ENCODE peak calls at places on chromosome 6, in five cellular contexts. One of them, this sample, is unnamed.

GRCh38 chr6:10101551-10102252 is 313.2 kb downstream of the TFAP2A start:
- DNase-seq in aorta: no peak
- DNase-seq in Panc1: no peak
- DNase-seq in tibial artery: no peak
- DNase-seq in body of pancreas: no peak
- DNase-seq in this sample: no peak

GRCh38 chr6:1313364-1313754 is 1.5 kb downstream of the FOXQ1 start:
- DNase-seq in aorta: no peak
- DNase-seq in Panc1: no peak
- DNase-seq in tibial artery: no peak
- DNase-seq in body of pancreas: peak; percentile 55
- DNase-seq in this sample: no peak

GRCh38 chr6:72363844-72364740 is 257.8 kb upstream of the KCNQ5 start:
- DNase-seq in aorta: peak; percentile 56
- DNase-seq in Panc1: peak; percentile 41
- DNase-seq in tibial artery: no peak
- DNase-seq in body of pancreas: no peak
- DNase-seq in this sample: no peak

GRCh38 chr6:18752278-18753057 is 365.3 kb downstream of the RNF144B start:
- DNase-seq in aorta: no peak
- DNase-seq in Panc1: no peak
- DNase-seq in tibial artery: no peak
- DNase-seq in body of pancreas: no peak
- DNase-seq in this sample: no peak

GRCh38 chr6:125714431-125715090 is 34.9 kb upstream of the HEY2 start:
- DNase-seq in aorta: no peak
- DNase-seq in Panc1: no peak
- DNase-seq in tibial artery: no peak
- DNase-seq in body of pancreas: no peak
- DNase-seq in this sample: no peak

GRCh38 chr6:90294989-90295853 is 1.4 kb downstream of the BACH2 start:
- DNase-seq in aorta: peak; percentile 61
- DNase-seq in Panc1: no peak
- DNase-seq in tibial artery: peak; percentile 32
- DNase-seq in body of pancreas: peak; percentile 54
- DNase-seq in this sample: peak; percentile 47

GRCh38 chr6:156807028-156807427 is 29.9 kb downstream of the ARID1B start:
- DNase-seq in aorta: no peak
- DNase-seq in Panc1: no peak
- DNase-seq in tibial artery: peak; percentile 37
- DNase-seq in body of pancreas: no peak
- DNase-seq in this sample: no peak

GRCh38 chr6:25692472-25692871 is 40.5 kb downstream of the SCGN start:
- DNase-seq in aorta: no peak
- DNase-seq in Panc1: no peak
- DNase-seq in tibial artery: no peak
- DNase-seq in body of pancreas: no peak
- DNase-seq in this sample: no peak

GRCh38 chr6:143575840-143576498 is 64.4 kb upstream of the FUCA2 start:
- DNase-seq in aorta: no peak
- DNase-seq in Panc1: no peak
- DNase-seq in tibial artery: no peak
- DNase-seq in body of pancreas: no peak
- DNase-seq in this sample: no peak

GRCh38 chr6:144150673-144151009 is 324 bp downstream of the STX11 start:
- DNase-seq in aorta: no peak
- DNase-seq in Panc1: no peak
- DNase-seq in tibial artery: no peak
- DNase-seq in body of pancreas: no peak
- DNase-seq in this sample: no peak

GRCh38 chr6:158634695-158635426 is 9.7 kb downstream of the DYNLT1 start:
- DNase-seq in aorta: no peak
- DNase-seq in Panc1: no peak
- DNase-seq in tibial artery: no peak
- DNase-seq in body of pancreas: no peak
- DNase-seq in this sample: no peak

GRCh38 chr6:18632670-18633410 is 245.7 kb downstream of the RNF144B start:
- DNase-seq in aorta: no peak
- DNase-seq in Panc1: peak; percentile 38
- DNase-seq in tibial artery: no peak
- DNase-seq in body of pancreas: no peak
- DNase-seq in this sample: no peak

GRCh38 chr6:22082278-22082677 is 214.6 kb downstream of the PRL start:
- DNase-seq in aorta: no peak
- DNase-seq in Panc1: no peak
- DNase-seq in tibial artery: no peak
- DNase-seq in body of pancreas: peak; percentile 14
- DNase-seq in this sample: no peak

GRCh38 chr6:431504-431903 is 40.0 kb downstream of the IRF4 start:
- DNase-seq in aorta: no peak
- DNase-seq in Panc1: no peak
- DNase-seq in tibial artery: no peak
- DNase-seq in body of pancreas: no peak
- DNase-seq in this sample: no peak

GRCh38 chr6:141598487-141598886 is 534.2 kb upstream of the GJE1 start:
- DNase-seq in aorta: no peak
- DNase-seq in Panc1: no peak
- DNase-seq in tibial artery: no peak
- DNase-seq in body of pancreas: no peak
- DNase-seq in this sample: no peak

GRCh38 chr6:57021086-57021720 is 25.3 kb upstream of the KIAA1586 start:
- DNase-seq in aorta: no peak
- DNase-seq in Panc1: peak; percentile 68
- DNase-seq in tibial artery: no peak
- DNase-seq in body of pancreas: no peak
- DNase-seq in this sample: no peak

GRCh38 chr6:136582702-136583471 is 32.7 kb upstream of the MAP7 start:
- DNase-seq in aorta: no peak
- DNase-seq in Panc1: no peak
- DNase-seq in tibial artery: no peak
- DNase-seq in body of pancreas: no peak
- DNase-seq in this sample: no peak

GRCh38 chr6:29332676-29333075 is 31.2 kb downstream of the OR14J1 start:
- DNase-seq in aorta: no peak
- DNase-seq in Panc1: no peak
- DNase-seq in tibial artery: no peak
- DNase-seq in body of pancreas: no peak
- DNase-seq in this sample: no peak
- H3K9me3 ChIP-seq in aorta: no peaks in the 10 kb centered on the region
- H3K9me3 ChIP-seq in Panc1: no peaks in the 10 kb centered on the region
- H3K9me3 ChIP-seq in tibial artery: no peaks in the 10 kb centered on the region
- H3K9me3 ChIP-seq in body of pancreas: no peaks in the 10 kb centered on the region
- H3K9me3 ChIP-seq in this sample: no peaks in the 10 kb centered on the region

GRCh38 chr6:84486526-84486925 is 259.1 kb upstream of the CEP162 start:
- DNase-seq in aorta: no peak
- DNase-seq in Panc1: no peak
- DNase-seq in tibial artery: no peak
- DNase-seq in body of pancreas: no peak
- DNase-seq in this sample: no peak
- H3K9me3 ChIP-seq in aorta: no peaks in the 10 kb centered on the region
- H3K9me3 ChIP-seq in Panc1: no peaks in the 10 kb centered on the region
- H3K9me3 ChIP-seq in tibial artery: no peaks in the 10 kb centered on the region
- H3K9me3 ChIP-seq in body of pancreas: no peaks in the 10 kb centered on the region
- H3K9me3 ChIP-seq in this sample: no peaks in the 10 kb centered on the region

DNA sequence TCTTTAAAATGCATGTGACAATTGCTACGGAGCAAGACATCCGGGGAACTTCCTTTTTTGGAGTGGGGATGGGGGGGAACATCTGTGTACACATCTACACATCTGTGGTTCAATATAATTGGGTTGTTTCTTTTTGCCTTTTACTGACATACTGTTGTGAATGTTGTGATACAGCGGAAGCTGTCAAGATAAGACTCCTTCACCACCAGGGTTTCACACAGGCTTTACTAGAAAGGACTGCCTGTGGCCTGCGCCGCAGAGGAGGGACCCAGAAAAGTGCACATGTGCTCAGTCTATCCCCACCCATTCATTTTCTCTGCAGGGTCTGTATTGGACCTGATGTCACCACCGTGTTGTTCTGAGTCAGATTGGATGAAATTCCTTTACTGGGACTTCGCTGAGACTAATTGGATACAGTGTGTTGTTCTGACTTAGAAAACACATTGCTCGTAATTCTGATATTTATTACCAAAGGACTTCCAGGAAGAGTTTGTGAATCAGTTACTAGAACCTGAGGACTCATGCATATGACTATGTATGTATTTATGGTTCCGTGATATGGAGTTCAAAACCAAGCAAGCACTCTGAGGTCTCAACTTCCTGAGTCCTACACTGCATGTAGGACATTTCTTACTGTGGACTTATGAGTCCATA is 98.7 kb upstream of the SGK1 start:
- DNase-seq in aorta: no peak
- DNase-seq in Panc1: no peak
- DNase-seq in tibial artery: no peak
- DNase-seq in body of pancreas: no peak
- DNase-seq in this sample: no peak
- H3K9me3 ChIP-seq in aorta: no peaks in the 10 kb centered on the region
- H3K9me3 ChIP-seq in Panc1: no peaks in the 10 kb centered on the region
- H3K9me3 ChIP-seq in tibial artery: peaks cover 3% of the 10 kb centered on the region
- H3K9me3 ChIP-seq in body of pancreas: no peaks in the 10 kb centered on the region
- H3K9me3 ChIP-seq in this sample: no peaks in the 10 kb centered on the region

GRCh38 chr6:130276507-130276906 is 53.8 kb upstream of the SAMD3 start:
- DNase-seq in aorta: no peak
- DNase-seq in Panc1: no peak
- DNase-seq in tibial artery: no peak
- DNase-seq in body of pancreas: no peak
- DNase-seq in this sample: no peak
- H3K9me3 ChIP-seq in aorta: peaks cover 5% of the 10 kb centered on the region
- H3K9me3 ChIP-seq in Panc1: peaks cover 10% of the 10 kb centered on the region
- H3K9me3 ChIP-seq in tibial artery: peaks cover 14% of the 10 kb centered on the region
- H3K9me3 ChIP-seq in body of pancreas: no peaks in the 10 kb centered on the region
- H3K9me3 ChIP-seq in this sample: peaks cover 9% of the 10 kb centered on the region

GRCh38 chr6:166282394-166283032 is 25.7 kb downstream of the PRR18 start:
- DNase-seq in aorta: no peak
- DNase-seq in Panc1: no peak
- DNase-seq in tibial artery: no peak
- DNase-seq in body of pancreas: peak; percentile 34
- DNase-seq in this sample: no peak
- H3K9me3 ChIP-seq in aorta: no peaks in the 10 kb centered on the region
- H3K9me3 ChIP-seq in Panc1: no peaks in the 10 kb centered on the region
- H3K9me3 ChIP-seq in tibial artery: no peaks in the 10 kb centered on the region
- H3K9me3 ChIP-seq in body of pancreas: no peaks in the 10 kb centered on the region
- H3K9me3 ChIP-seq in this sample: no peaks in the 10 kb centered on the region